ENCODE peak calls at places on chromosomes 6 and 20, in nine cellular contexts. A is neural progenitor cell; Y is left ventricle myocardium inferior; C is tibial artery; R is CD8-positive, alpha-beta T cell; S is thoracic aorta; N is CD4-positive, CD25-positive, alpha-beta regulatory T cell; W is PC-3; P is A549. V is an unnamed sample. For H3K4me1, the result is how much of the 10 kb centered on the place peaks cover.

GRCh38 chr6:43951063-43951755 is 176.0 kb downstream of the MRPL14 start:
- DNase-seq in A (peak), Y (peak), C (peak), R (no peak), S (no peak), N (peak), W (peak), P (no peak), V (peak)

GRCh38 chr20:47272893-47273590 is 83.5 kb downstream of the ZMYND8 start:
- DNase-seq in A (peak), Y (no peak), C (peak), R (peak), S (no peak), N (peak), W (peak), P (peak), V (no peak)

GRCh38 chr6:3333263-3333662 is 74.5 kb downstream of the PSMG4 start:
- DNase-seq in A (no peak), Y (no peak), C (no peak), R (no peak), S (no peak), N (no peak), W (no peak), P (no peak), V (no peak)

GRCh38 chr6:26157150-26157837 is 70.1 kb downstream of the HFE start:
- DNase-seq in A (peak), Y (peak), C (peak), R (peak), S (no peak), N (no peak), W (no peak), P (peak), V (no peak)

GRCh38 chr6:7723041-7723447 is 2.9 kb upstream of the BMP6 start:
- DNase-seq in A (peak), Y (peak), C (peak), R (peak), S (no peak), N (peak), W (peak), P (peak), V (peak)

GRCh38 chr20:39676236-39676635 is 714.1 kb downstream of the DHX35 start:
- DNase-seq in A (no peak), Y (no peak), C (no peak), R (no peak), S (no peak), N (no peak), W (no peak), P (no peak), V (no peak)

GRCh38 chr6:40759259-40759658 is 172.1 kb upstream of the LRFN2 start:
- DNase-seq in A (no peak), Y (no peak), C (no peak), R (no peak), S (no peak), N (no peak), W (no peak), P (no peak), V (no peak)

GRCh38 chr6:23170044-23170443 is 600.7 kb downstream of the HDGFL1 start:
- DNase-seq in A (no peak), Y (no peak), C (no peak), R (no peak), S (no peak), N (no peak), W (no peak), P (no peak), V (no peak)

GRCh38 chr20:36336204-36336603 is 30.1 kb downstream of the DLGAP4 start:
- DNase-seq in A (no peak), Y (no peak), C (no peak), R (no peak), S (no peak), N (no peak), W (no peak), P (no peak), V (no peak)

GRCh38 chr20:56872620-56873458 is 243.7 kb downstream of the TFAP2C start:
- DNase-seq in A (no peak), Y (no peak), C (no peak), R (no peak), S (no peak), N (no peak), W (peak), P (no peak), V (no peak)
- H3K27ac ChIP-seq in A (no peak), Y (no peak), C (no peak), R (no peak), S (no peak), N (no peak), W (no peak), P (no peak), V (no peak)

GRCh38 chr6:142800240-142800639 is 144.7 kb downstream of the HIVEP2 start:
- DNase-seq in A (no peak), Y (no peak), C (no peak), R (no peak), S (no peak), N (no peak), W (no peak), P (no peak), V (no peak)
- H3K4me1 ChIP-seq in A (under half), Y (under half), C (under half), R (under half), S (under half), N (under half), W (under half), P (under half), V (under half)

DNA sequence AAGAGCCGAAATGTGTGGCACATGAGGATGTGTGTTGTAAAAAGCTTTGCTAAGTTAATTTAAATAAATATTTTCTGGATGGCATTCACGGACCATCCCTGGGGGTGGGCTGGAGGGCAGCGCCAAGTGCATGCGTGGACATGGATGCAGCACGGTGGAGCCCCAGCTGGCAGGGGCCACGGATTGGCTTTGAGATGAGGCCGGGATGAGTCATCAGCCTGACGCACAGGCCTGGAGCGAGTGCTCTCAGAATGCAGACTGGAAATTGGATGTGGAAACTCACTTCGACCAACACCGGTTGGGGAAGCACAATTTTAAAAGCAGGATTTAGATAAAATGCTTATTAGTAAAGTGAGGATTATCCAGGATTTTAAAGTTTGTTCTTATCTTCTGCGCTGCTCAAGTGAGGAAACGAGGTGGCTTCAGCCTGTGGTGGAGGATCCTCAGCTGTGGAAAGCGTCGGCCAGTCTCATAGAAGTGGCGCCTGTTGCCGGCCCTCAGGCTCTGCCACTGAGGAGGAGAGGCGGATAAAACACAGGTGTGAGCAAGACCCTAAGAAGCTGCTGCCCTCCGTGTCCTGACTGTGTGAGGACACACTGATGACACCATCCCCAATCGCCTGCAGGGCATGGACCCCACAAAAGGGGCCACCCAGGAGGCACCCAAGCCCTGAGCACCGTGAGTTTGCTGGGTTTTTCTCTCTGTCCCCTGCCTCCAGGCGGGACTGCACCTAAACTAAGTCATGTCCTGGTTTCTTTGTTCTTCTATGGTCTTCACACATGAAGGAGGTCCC is 279.7 kb downstream of the CDH4 start:
- DNase-seq in A (no peak), Y (no peak), C (no peak), R (no peak), S (no peak), N (no peak), W (peak), P (no peak), V (no peak)
- H3K27ac ChIP-seq in A (no peak), Y (no peak), C (no peak), R (no peak), S (no peak), N (no peak), W (no peak), P (no peak), V (no peak)

DNA sequence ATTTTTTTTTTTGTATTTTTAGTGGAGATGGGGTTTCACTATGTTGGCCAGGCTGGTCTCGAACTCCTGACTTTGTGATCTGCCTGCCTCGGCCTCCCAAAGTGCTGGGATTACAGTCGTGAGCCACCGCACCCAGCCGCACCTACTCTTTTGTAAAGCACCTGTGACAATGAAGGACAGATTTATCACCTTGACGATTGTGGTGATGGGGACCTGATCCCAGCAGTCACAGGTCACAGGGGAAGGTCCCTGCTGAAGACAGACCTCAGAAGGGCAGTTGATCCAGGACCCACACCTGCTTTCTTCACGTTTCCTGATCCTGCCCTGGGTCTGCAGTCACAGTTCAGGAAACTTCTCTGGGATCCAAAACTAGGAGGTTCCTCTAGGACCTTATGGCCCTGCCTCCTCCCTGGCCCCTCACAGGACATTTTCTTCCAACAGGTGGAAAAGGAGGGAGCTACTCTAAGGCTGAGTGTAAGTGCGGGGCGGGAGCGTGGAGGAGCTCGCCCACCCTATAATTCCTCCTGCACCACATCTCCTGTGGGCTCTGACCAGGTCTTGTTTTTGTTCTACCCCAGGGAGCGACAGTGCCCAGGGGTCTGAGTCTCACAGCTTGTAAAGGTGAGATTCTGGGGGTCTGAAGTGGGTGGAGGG is 2.8 kb downstream of the HLA-E start:
- DNase-seq in A (no peak), Y (no peak), C (no peak), R (no peak), S (no peak), N (no peak), W (no peak), P (no peak), V (no peak)
- H3K4me1 ChIP-seq in A (under half), Y (half or more), C (under half), R (half or more), S (under half), N (half or more), W (under half), P (under half), V (under half)

GRCh38 chr6:81049425-81050042 is 702.9 kb downstream of the TENT5A start:
- DNase-seq in A (no peak), Y (no peak), C (no peak), R (no peak), S (no peak), N (no peak), W (no peak), P (no peak), V (no peak)
- H3K27ac ChIP-seq in A (no peak), Y (no peak), C (no peak), R (no peak), S (no peak), N (no peak), W (no peak), P (no peak), V (no peak)

GRCh38 chr6:42756713-42757112 is 10.8 kb upstream of the TBCC start:
- DNase-seq in A (peak), Y (no peak), C (peak), R (no peak), S (no peak), N (no peak), W (no peak), P (no peak), V (no peak)
- H3K4me1 ChIP-seq in A (under half), Y (under half), C (under half), R (under half), S (under half), N (under half), W (under half), P (under half), V (under half)

GRCh38 chr20:50537546-50538201 is 27.5 kb downstream of the PTPN1 start:
- DNase-seq in A (no peak), Y (no peak), C (no peak), R (no peak), S (no peak), N (no peak), W (no peak), P (no peak), V (no peak)
- H3K27ac ChIP-seq in A (no peak), Y (no peak), C (no peak), R (no peak), S (no peak), N (no peak), W (no peak), P (no peak), V (no peak)

GRCh38 chr20:22768266-22768665 is 183.9 kb upstream of the FOXA2 start:
- DNase-seq in A (no peak), Y (no peak), C (no peak), R (no peak), S (no peak), N (no peak), W (no peak), P (no peak), V (no peak)

GRCh38 chr20:22770240-22770800 is 185.9 kb upstream of the FOXA2 start:
- DNase-seq in A (no peak), Y (no peak), C (no peak), R (no peak), S (no peak), N (no peak), W (no peak), P (no peak), V (no peak)

GRCh38 chr20:22773326-22773725 is 189.0 kb upstream of the FOXA2 start:
- DNase-seq in A (no peak), Y (no peak), C (no peak), R (no peak), S (no peak), N (no peak), W (peak), P (no peak), V (no peak)

GRCh38 chr20:22771706-22772105 is 187.3 kb upstream of the FOXA2 start:
- DNase-seq in A (no peak), Y (no peak), C (no peak), R (no peak), S (no peak), N (no peak), W (peak), P (no peak), V (no peak)

GRCh38 chr20:22768779-22769178 is 184.4 kb upstream of the FOXA2 start:
- DNase-seq in A (peak), Y (no peak), C (no peak), R (no peak), S (no peak), N (no peak), W (peak), P (no peak), V (no peak)
- H3K4me1 ChIP-seq in A (under half), Y (under half), C (under half), R (under half), S (under half), N (under half), W (half or more), P (half or more), V (under half)

DNA sequence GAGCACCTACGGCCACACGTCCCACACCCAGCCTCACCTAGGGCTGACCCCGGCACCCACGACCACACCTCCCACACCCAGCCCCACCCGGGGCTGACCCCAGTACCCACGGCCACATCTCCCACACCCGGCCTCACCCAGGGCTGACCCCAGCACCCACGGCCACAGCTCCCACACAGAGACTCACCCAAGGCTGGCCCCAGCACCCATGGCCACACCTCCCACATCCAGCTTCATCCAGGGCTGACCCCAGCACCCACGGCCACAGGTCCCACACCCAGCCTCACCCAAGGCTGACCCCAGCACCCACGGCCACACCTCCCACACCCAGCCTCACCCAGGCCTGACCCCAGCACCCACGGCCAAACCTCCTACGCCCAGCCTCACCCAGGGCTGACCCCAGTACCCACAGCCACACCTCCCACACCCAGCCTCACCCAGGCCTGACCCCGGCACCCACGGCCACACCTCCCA is 36.7 kb downstream of the NINL start:
- DNase-seq in A (no peak), Y (no peak), C (no peak), R (no peak), S (no peak), N (no peak), W (no peak), P (no peak), V (no peak)
- H3K27ac ChIP-seq in A (no peak), Y (no peak), C (no peak), R (no peak), S (no peak), N (no peak), W (no peak), P (peak), V (no peak)